ENCODE peak calls at places on chromosomes 7 and 10, in five cellular contexts. A, O, V, P and C are unnamed samples.

GRCh38 chr7:23462846-23463245 is 7.4 kb downstream of the IGF2BP3 start:
- DNase-seq in V (no peak), A (peak; percentile 18), O (no peak), P (no peak), C (no peak)

GRCh38 chr10:102815790-102816549 is 21.2 kb downstream of the CYP17A1 start:
- DNase-seq in V (no peak), O (peak; percentile 78), P (no peak), A (peak; percentile 42), C (peak; percentile 85)

GRCh38 chr10:72337039-72337629 is 17.6 kb downstream of the DNAJB12 start:
- DNase-seq in A (peak; percentile 90), O (peak; percentile 84), P (peak; percentile 47), V (no peak), C (peak; percentile 69)

GRCh38 chr10:88803641-88804040 is 1.1 kb downstream of the LIPM start:
- DNase-seq in V (no peak), A (no peak), O (no peak), P (no peak), C (no peak)

GRCh38 chr7:98788921-98789320 is 80.9 kb downstream of the TMEM130 start:
- DNase-seq in O (no peak), V (no peak), A (no peak), P (no peak), C (no peak)

GRCh38 chr10:62024026-62024701 is 122.7 kb downstream of the ARID5B start:
- DNase-seq in V (no peak), O (no peak), P (no peak), A (no peak), C (no peak)

GRCh38 chr10:71753091-71753959 is 20.0 kb downstream of the VSIR start:
- DNase-seq in V (no peak), A (peak; percentile 66), O (peak; percentile 82), P (no peak), C (peak; percentile 97)

GRCh38 chr7:100604078-100604975 is 2.2 kb downstream of the PCOLCE start:
- DNase-seq in A (peak; percentile 75), P (peak; percentile 31), V (peak; percentile 47), O (peak; percentile 79), C (peak; percentile 71)

GRCh38 chr7:113086431-113086888 is at the start of gene GPR85:
- DNase-seq in O (peak; percentile 53), A (peak; percentile 16), V (no peak), P (peak; percentile 52), C (no peak)

GRCh38 chr10:13672505-13672904 is 85.7 kb downstream of the PRPF18 start:
- DNase-seq in P (no peak), O (no peak), V (no peak), A (no peak), C (no peak)

GRCh38 chr7:17679427-17679826 is 260.9 kb downstream of the SNX13 start:
- DNase-seq in P (no peak), O (no peak), V (no peak), A (peak; percentile 8), C (no peak)

GRCh38 chr7:152568972-152569371 is 107.0 kb downstream of the XRCC2 start:
- DNase-seq in O (no peak), P (no peak), V (no peak), A (no peak), C (no peak)

GRCh38 chr7:73811760-73812168 is 19.0 kb upstream of the CLDN4 start:
- DNase-seq in P (no peak), V (peak; percentile 19), O (peak; percentile 72), A (peak; percentile 84), C (peak; percentile 62)

GRCh38 chr7:94043299-94043698 is 39.1 kb upstream of the BET1 start:
- DNase-seq in A (no peak), P (no peak), V (no peak), O (no peak), C (no peak)